ENCODE peak calls at places on chromosomes 5 and 9, in four cellular contexts. G is heart left ventricle, D is sigmoid colon, V is mammary epithelial cell. P is an unnamed sample.

GRCh38 chr5:171783051-171783450 is 2.6 kb upstream of the SMIM23 start:
- DNase-seq in V (no peak), G (no peak), D (no peak), P (no peak)

GRCh38 chr9:35891649-35892048 is 14.4 kb upstream of the HRCT1 start:
- DNase-seq in D (no peak), G (no peak), V (no peak), P (no peak)

GRCh38 chr5:95720094-95720793 is 10.9 kb upstream of the RHOBTB3 start:
- DNase-seq in G (no peak), D (no peak), V (no peak), P (no peak)

GRCh38 chr5:176704355-176704754 is 57.1 kb downstream of the TSPAN17 start:
- DNase-seq in G (no peak), D (no peak), V (no peak), P (no peak)

GRCh38 chr9:94821098-94821930 is 94.8 kb downstream of the AOPEP start:
- DNase-seq in V (no peak), D (no peak), G (no peak), P (no peak)

GRCh38 chr5:10734832-10735231 is 26.2 kb downstream of the DAP start:
- DNase-seq in D (no peak), V (no peak), G (no peak), P (no peak)

GRCh38 chr9:127586537-127586936 is 25.5 kb upstream of the STXBP1 start:
- DNase-seq in D (peak; percentile 94), V (peak; percentile 56), G (peak; percentile 83), P (peak; percentile 82)

GRCh38 chr5:108259306-108259705 is 122.6 kb downstream of the FBXL17 start:
- DNase-seq in V (peak; percentile 22), G (no peak), D (no peak), P (no peak)

GRCh38 chr9:126671381-126671831 is 57.7 kb downstream of the LMX1B start:
- DNase-seq in D (no peak), G (peak; percentile 74), V (no peak), P (no peak)

GRCh38 chr9:76087978-76088377 is 197.5 kb downstream of the PCSK5 start:
- DNase-seq in V (no peak), G (no peak), D (no peak), P (no peak)

GRCh38 chr9:125694478-125694877 is 12.5 kb downstream of the MAPKAP1 start:
- DNase-seq in V (no peak), D (no peak), G (no peak), P (no peak)

GRCh38 chr5:32308951-32309350 is 3.8 kb downstream of the MTMR12 start:
- DNase-seq in V (no peak), G (no peak), D (no peak), P (no peak)

GRCh38 chr9:116389546-116390305 is 236.1 kb downstream of the PAPPA start:
- DNase-seq in G (no peak), D (no peak), V (peak; percentile 10), P (no peak)

GRCh38 chr9:70262948-70263347 is 4.2 kb downstream of the SMC5 start:
- DNase-seq in G (no peak), V (peak; percentile 46), D (no peak), P (no peak)

GRCh38 chr5:113489299-113489698 is 1.0 kb upstream of the MCC start:
- DNase-seq in G (no peak), D (no peak), V (peak; percentile 100), P (peak; percentile 62)

GRCh38 chr9:128218172-128218517 is 15.0 kb downstream of the DNM1 start:
- DNase-seq in V (no peak), G (no peak), D (no peak), P (no peak)

GRCh38 chr9:37859043-37859442 is 44.9 kb downstream of the SLC25A51 start:
- DNase-seq in D (no peak), V (peak; percentile 4), G (no peak), P (no peak)

GRCh38 chr5:132655821-132656773 is 1.9 kb upstream of the IL13 start:
- DNase-seq in G (no peak), V (no peak), D (no peak), P (no peak)

GRCh38 chr5:33894566-33894965 is 2.8 kb upstream of the ADAMTS12 start:
- DNase-seq in D (no peak), V (peak; percentile 56), G (no peak), P (no peak)

GRCh38 chr5:65395526-65396155 is 86.1 kb downstream of the ADAMTS6 start:
- DNase-seq in D (no peak), G (no peak), V (peak; percentile 23), P (no peak)

GRCh38 chr5:109921735-109922395 is 232.1 kb downstream of the MAN2A1 start:
- DNase-seq in G (peak; percentile 62), D (no peak), V (no peak), P (peak; percentile 61)

GRCh38 chr9:135926402-135927194 is 19.3 kb upstream of the CAMSAP1 start:
- DNase-seq in V (peak; percentile 96), G (peak; percentile 78), D (no peak), P (peak; percentile 57)

DNA sequence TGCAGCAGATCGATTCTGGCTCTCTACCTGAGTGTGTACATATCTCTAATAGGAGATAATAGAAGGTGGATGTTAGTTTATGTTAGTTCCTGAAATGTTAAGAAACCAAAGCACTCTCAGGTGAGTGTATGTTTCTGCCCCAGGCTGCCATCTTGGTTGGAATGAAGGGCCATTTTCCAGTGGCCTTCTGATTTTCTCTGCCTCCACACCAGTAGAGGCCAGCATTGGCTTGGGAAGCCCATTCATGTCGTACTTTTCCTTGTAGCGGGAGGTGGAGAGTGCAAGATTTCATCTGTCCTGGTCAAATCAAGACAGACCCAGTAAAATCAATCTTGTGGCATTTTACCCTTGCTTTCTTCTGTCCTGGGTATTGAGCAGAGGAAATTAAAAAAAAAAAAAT is 91.0 kb downstream of the GAS1 start:
- DNase-seq in V (no peak), G (no peak), D (no peak), P (no peak)
- H3K4me1 ChIP-seq in V (peaks cover 15% of the 10 kb centered on the region), G (no peaks in the 10 kb centered on the region), D (no peaks in the 10 kb centered on the region), P (no peaks in the 10 kb centered on the region)

DNA sequence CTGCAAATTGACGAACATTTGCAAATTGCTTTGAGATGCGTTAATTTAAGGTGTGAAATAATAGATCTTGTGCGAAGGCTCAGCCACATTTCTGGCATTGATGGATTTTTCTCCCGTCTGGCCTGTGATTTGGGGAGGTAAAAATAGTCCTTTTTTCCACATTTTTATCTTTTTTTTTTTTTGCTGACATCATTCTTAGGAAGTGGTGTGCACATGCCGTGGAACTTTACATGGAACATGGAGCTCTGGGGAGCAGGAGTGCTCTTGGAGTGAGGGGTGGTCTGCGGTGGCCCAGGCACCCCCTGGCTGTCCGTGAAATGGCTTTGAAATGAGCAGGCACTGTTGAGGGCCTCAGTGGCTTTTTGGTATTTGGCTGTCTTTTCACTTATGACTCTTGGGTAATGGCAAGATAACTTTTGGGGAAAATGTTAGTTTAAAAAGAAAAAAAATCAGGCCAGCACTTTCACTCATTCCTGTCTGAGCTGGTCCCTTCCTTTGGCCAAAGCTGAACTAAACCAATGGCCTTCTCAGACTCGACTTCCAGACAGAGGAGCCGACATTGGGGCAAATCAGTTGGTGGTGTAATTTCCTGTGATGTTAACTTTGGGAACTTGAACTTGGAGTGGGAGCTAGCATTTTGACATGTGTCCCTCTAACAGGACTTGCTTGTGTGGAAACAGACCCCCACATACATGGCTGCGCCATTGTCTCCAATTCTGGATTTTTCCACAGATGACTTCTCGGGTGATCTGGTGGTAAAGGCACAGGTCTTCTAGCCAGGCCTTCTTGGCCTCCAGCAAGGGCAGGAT is 4.2 kb downstream of the NEK6 start:
- DNase-seq in G (no peak), D (no peak), V (no peak), P (no peak)
- H3K4me1 ChIP-seq in G (peaks cover 11% of the 10 kb centered on the region), D (peaks cover 83% of the 10 kb centered on the region), V (peaks cover 38% of the 10 kb centered on the region), P (no peaks in the 10 kb centered on the region)

GRCh38 chr9:71683598-71684235 is 84.6 kb downstream of the CEMIP2 start:
- DNase-seq in V (peak; percentile 83), G (no peak), D (no peak), P (no peak)

GRCh38 chr9:71681104-71681707 is 87.1 kb downstream of the CEMIP2 start:
- DNase-seq in G (no peak), D (no peak), V (no peak), P (no peak)

GRCh38 chr9:71680189-71680983 is 87.9 kb downstream of the CEMIP2 start:
- DNase-seq in D (no peak), G (no peak), V (peak; percentile 64), P (no peak)

GRCh38 chr9:71684566-71684965 is 83.7 kb downstream of the CEMIP2 start:
- DNase-seq in D (no peak), V (no peak), G (no peak), P (no peak)

GRCh38 chr9:71681708-71682268 is 86.5 kb downstream of the CEMIP2 start:
- DNase-seq in V (peak; percentile 66), D (no peak), G (no peak), P (no peak)
- H3K4me1 ChIP-seq in V (peaks cover 68% of the 10 kb centered on the region), D (peaks cover 45% of the 10 kb centered on the region), G (peaks cover 15% of the 10 kb centered on the region), P (peaks cover 6% of the 10 kb centered on the region)

GRCh38 chr5:151024894-151025606 is 4.7 kb downstream of the GPX3 start:
- DNase-seq in V (no peak), D (no peak), G (no peak), P (no peak)
- H3K4me1 ChIP-seq in V (peaks cover 25% of the 10 kb centered on the region), D (peaks cover 43% of the 10 kb centered on the region), G (peaks cover 63% of the 10 kb centered on the region), P (peaks cover 34% of the 10 kb centered on the region)

DNA sequence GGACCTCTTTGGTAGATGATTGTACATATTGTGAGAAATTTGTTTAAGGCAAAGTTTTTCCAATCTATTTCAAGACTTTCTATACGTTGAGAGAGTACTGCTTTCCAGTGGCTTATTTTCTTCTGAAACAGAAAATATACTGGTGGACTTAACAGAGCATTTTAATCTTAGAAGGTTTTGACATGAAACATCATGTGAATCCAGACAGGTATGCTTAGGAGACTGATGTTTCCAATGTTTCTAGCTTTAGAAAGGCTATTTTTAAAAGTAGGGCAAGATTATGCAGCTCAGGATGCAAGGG is 71.0 kb downstream of the PIK3R1 start:
- DNase-seq in D (no peak), G (no peak), V (no peak), P (no peak)
- H3K4me1 ChIP-seq in D (peaks cover 98% of the 10 kb centered on the region), G (peaks cover 23% of the 10 kb centered on the region), V (peaks cover 44% of the 10 kb centered on the region), P (peaks cover 11% of the 10 kb centered on the region)

GRCh38 chr5:59178071-59178470 is 595.2 kb downstream of the RAB3C start:
- DNase-seq in D (no peak), V (no peak), G (no peak), P (no peak)
- H3K4me1 ChIP-seq in D (peaks cover 12% of the 10 kb centered on the region), V (no peaks in the 10 kb centered on the region), G (no peaks in the 10 kb centered on the region), P (peaks cover 4% of the 10 kb centered on the region)

P was measured in lung.